ENCODE peak calls at places on chromosomes 13 and 19, in nine cellular contexts. Q is IMR-90, Z is heart right ventricle, D is brain microvascular endothelial cell, K is lower lobe of right lung, J is heart left ventricle, Y is NB4, C is cardiac fibroblast, T is fibroblast of the aortic adventitia. U is an unnamed sample.

GRCh38 chr19:2261438-2262172 is 5.4 kb upstream of the JSRP1 start:
- DNase-seq in Q (no peak), Z (no peak), D (no peak), K (no peak), J (no peak), Y (peak; percentile 64), C (peak; percentile 48), T (peak; percentile 34), U (peak; percentile 46)

GRCh38 chr19:48489608-48490216 is 20.5 kb downstream of the CYTH2 start:
- DNase-seq in Q (peak; percentile 39), Z (peak; percentile 83), D (peak; percentile 35), K (peak; percentile 85), J (peak; percentile 68), Y (peak; percentile 94), C (peak; percentile 62), T (peak; percentile 52), U (peak; percentile 58)

GRCh38 chr13:101911752-101912151 is 459.3 kb downstream of the ITGBL1 start:
- DNase-seq in Q (no peak), Z (no peak), D (no peak), K (no peak), J (no peak), Y (no peak), C (no peak), T (no peak), U (no peak)

GRCh38 chr13:44470623-44471562 is 97.3 kb downstream of the SERP2 start:
- DNase-seq in Q (peak; percentile 40), Z (no peak), D (no peak), K (no peak), J (no peak), Y (peak; percentile 48), C (peak; percentile 61), T (peak; percentile 58), U (peak; percentile 61)

GRCh38 chr13:34458756-34459462 is 483.2 kb upstream of the NBEA start:
- DNase-seq in Q (no peak), Z (no peak), D (no peak), K (no peak), J (peak; percentile 22), Y (no peak), C (no peak), T (peak; percentile 74), U (peak; percentile 7)

GRCh38 chr19:15264061-15264932 is 32.0 kb upstream of the EPHX3 start:
- DNase-seq in Q (peak; percentile 65), Z (peak; percentile 75), D (peak; percentile 51), K (peak; percentile 80), J (peak; percentile 71), Y (peak; percentile 73), C (peak; percentile 75), T (peak; percentile 78), U (peak; percentile 75)

GRCh38 chr19:18541258-18541991 is 1.9 kb downstream of the FKBP8 start:
- DNase-seq in Q (no peak), Z (no peak), D (no peak), K (no peak), J (no peak), Y (no peak), C (peak; percentile 75), T (no peak), U (no peak)

GRCh38 chr19:21588202-21588601 is 82.8 kb downstream of the ZNF429 start:
- DNase-seq in Q (no peak), Z (no peak), D (no peak), K (no peak), J (no peak), Y (no peak), C (no peak), T (no peak), U (no peak)

GRCh38 chr19:17721821-17722220 is 2.5 kb downstream of the MAP1S start:
- DNase-seq in Q (peak; percentile 13), Z (peak; percentile 46), D (peak; percentile 61), K (peak; percentile 88), J (peak; percentile 48), Y (peak; percentile 90), C (peak; percentile 70), T (no peak), U (peak; percentile 39)

GRCh38 chr19:31334101-31334848 is 15.0 kb downstream of the TSHZ3 start:
- DNase-seq in Q (peak; percentile 74), Z (no peak), D (peak; percentile 20), K (no peak), J (no peak), Y (no peak), C (peak; percentile 86), T (peak; percentile 78), U (peak; percentile 72)

GRCh38 chr19:5451494-5451893 is 3.7 kb upstream of the ZNRF4 start:
- DNase-seq in Q (no peak), Z (no peak), D (no peak), K (no peak), J (no peak), Y (no peak), C (no peak), T (no peak), U (no peak)

GRCh38 chr13:22596157-22596863 is 584.5 kb upstream of the SGCG start:
- DNase-seq in Q (no peak), Z (no peak), D (no peak), K (no peak), J (no peak), Y (no peak), C (no peak), T (peak; percentile 15), U (no peak)

GRCh38 chr19:17703823-17704463 is 15.3 kb upstream of the MAP1S start:
- DNase-seq in Q (peak; percentile 31), Z (peak; percentile 55), D (peak; percentile 36), K (peak; percentile 68), J (no peak), Y (peak; percentile 48), C (peak; percentile 70), T (peak; percentile 45), U (peak; percentile 77)

DNA sequence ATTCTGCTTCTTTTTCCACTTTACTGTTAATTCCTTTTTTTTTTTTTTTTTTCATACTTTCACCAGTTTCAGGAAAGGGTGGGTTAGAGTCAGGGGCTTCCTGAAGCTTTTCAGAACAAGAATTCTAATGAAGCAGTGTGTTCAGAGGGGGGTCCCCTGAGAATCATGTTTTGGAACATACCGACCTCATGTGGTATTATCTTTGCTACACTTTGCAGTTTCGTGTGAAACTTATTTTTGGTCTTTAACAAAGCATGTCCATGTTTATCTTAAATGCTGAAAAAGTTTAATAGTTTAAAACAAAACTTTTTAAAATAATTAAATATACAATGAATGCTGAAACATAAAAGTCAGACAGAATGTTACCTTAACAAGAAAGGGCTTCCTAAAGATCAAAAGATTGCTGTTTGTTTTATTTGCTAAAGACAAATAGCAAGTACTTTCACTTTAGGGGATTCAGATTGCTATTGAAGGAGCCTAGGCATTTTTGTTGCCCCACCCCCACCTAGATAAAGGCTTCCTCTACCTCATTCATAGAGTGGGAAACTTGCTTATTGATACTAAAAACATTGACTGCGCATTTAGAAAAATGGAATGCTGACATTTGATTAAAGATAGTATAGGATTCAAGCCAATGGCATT is 21.1 kb upstream of the POMP start:
- DNase-seq in Q (no peak), Z (no peak), D (peak; percentile 35), K (no peak), J (no peak), Y (no peak), C (peak; percentile 34), T (no peak), U (peak; percentile 55)
- TF ChIP-seq CTCF in Q (no peak), Z (no peak), D (no peak), K (no peak), J (peak; percentile 11), Y (no peak), C (no peak), T (no peak), U (no peak)

GRCh38 chr13:60043262-60043661 is 120.5 kb downstream of the DIAPH3 start:
- DNase-seq in Q (peak; percentile 4), Z (no peak), D (no peak), K (no peak), J (no peak), Y (no peak), C (peak; percentile 13), T (peak; percentile 25), U (peak; percentile 38)
- H3K4me3 ChIP-seq in Q (no peak overlapping the region), Z (no peak overlapping the region), D (no peak overlapping the region), K (no peak overlapping the region), J (no peak overlapping the region), Y (no peak overlapping the region), C (no peak overlapping the region), T (no peak overlapping the region), U (no peak overlapping the region)

GRCh38 chr19:40312533-40312932 is 27.4 kb upstream of the AKT2 start:
- DNase-seq in Q (no peak), Z (no peak), D (no peak), K (no peak), J (no peak), Y (peak; percentile 6), C (no peak), T (no peak), U (no peak)

GRCh38 chr19:40314646-40315045 is 29.5 kb upstream of the AKT2 start:
- DNase-seq in Q (no peak), Z (no peak), D (no peak), K (no peak), J (no peak), Y (peak; percentile 29), C (no peak), T (no peak), U (no peak)

GRCh38 chr19:40305403-40305802 is 20.3 kb upstream of the AKT2 start:
- DNase-seq in Q (peak; percentile 90), Z (peak; percentile 62), D (peak; percentile 68), K (peak; percentile 62), J (peak; percentile 82), Y (peak; percentile 84), C (peak; percentile 93), T (peak; percentile 92), U (peak; percentile 97)

GRCh38 chr19:40313229-40313983 is 28.3 kb upstream of the AKT2 start:
- DNase-seq in Q (no peak), Z (no peak), D (no peak), K (no peak), J (no peak), Y (no peak), C (no peak), T (no peak), U (no peak)

DNA sequence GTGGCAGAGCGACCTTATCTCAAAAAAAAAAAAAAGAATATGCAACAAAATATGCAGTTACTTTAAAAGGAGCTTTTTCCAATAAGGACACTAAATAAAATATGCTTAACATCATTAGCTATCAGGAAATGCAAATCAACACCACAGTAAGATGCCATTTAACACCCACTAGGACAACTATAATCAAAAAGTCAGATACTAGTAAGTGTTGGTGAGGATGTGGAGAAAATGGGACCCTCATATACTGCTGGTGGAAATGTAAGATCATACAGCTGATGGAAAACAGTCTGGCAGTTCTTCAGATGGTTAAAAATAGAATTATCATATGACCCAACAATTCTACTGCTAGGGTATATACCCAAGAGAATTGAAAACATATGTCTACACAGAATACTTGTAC is 24.5 kb upstream of the AKT2 start:
- DNase-seq in Q (no peak), Z (no peak), D (no peak), K (no peak), J (no peak), Y (no peak), C (no peak), T (no peak), U (no peak)
- TF ChIP-seq CTCF in Q (no peak), Z (no peak), D (no peak), K (no peak), J (no peak), Y (no peak), C (no peak), T (no peak), U (no peak)

GRCh38 chr19:45676851-45677263 is 8.8 kb downstream of the GIPR start:
- DNase-seq in Q (no peak), Z (no peak), D (no peak), K (peak; percentile 65), J (no peak), Y (no peak), C (no peak), T (no peak), U (no peak)
- H3K4me3 ChIP-seq in Q (no peak overlapping the region), Z (peak overlapping the region; percentile 36), D (peak overlapping the region; percentile 22), K (peak overlapping the region; percentile 48), J (peak overlapping the region; percentile 46), Y (no peak overlapping the region), C (peak overlapping the region; percentile 39), T (no peak overlapping the region), U (peak overlapping the region; percentile 51)